ENCODE peak calls at places on chromosomes 12 and 14, in seven cellular contexts. Y is kidney epithelial cell, V is left ventricle myocardium inferior, P is AG09309, B is GM13976, Z is fibroblast of villous mesenchyme, F is A549. N is an unnamed sample.

GRCh38 chr14:88879016-88879415 is 54.6 kb downstream of the TTC8 start:
- DNase-seq in P (no peak), Y (peak; percentile 16), F (peak; percentile 27), B (no peak), V (no peak), Z (peak; percentile 75), N (no peak)

GRCh38 chr14:24145700-24146621 is at the start of gene PSME2:
- DNase-seq in V (no peak), Y (no peak), P (peak; percentile 11), Z (peak; percentile 12), B (no peak), F (no peak), N (peak; percentile 92)

GRCh38 chr12:92582888-92583287 is 119.9 kb upstream of the PLEKHG7 start:
- DNase-seq in Y (no peak), P (no peak), F (no peak), V (no peak), B (no peak), Z (no peak), N (no peak)

GRCh38 chr14:77786148-77786547 is 13.8 kb upstream of the ADCK1 start:
- DNase-seq in V (no peak), Y (no peak), Z (no peak), F (no peak), P (no peak), B (no peak), N (no peak)

GRCh38 chr12:131775904-131776889 is 52.0 kb upstream of the MMP17 start:
- DNase-seq in F (no peak), Z (no peak), P (no peak), Y (no peak), V (no peak), B (peak; percentile 62), N (no peak)

GRCh38 chr14:26984318-26985177 is 386.7 kb upstream of the NOVA1 start:
- DNase-seq in Y (peak; percentile 19), V (peak; percentile 22), Z (peak; percentile 70), P (no peak), B (no peak), F (peak; percentile 77), N (no peak)

GRCh38 chr14:95496690-95497241 is 19.7 kb downstream of the SYNE3 start:
- DNase-seq in P (no peak), B (no peak), Y (no peak), Z (peak; percentile 74), V (no peak), F (no peak), N (no peak)

GRCh38 chr12:31518680-31519227 is 72.2 kb downstream of the DENND5B start:
- DNase-seq in B (no peak), Y (peak; percentile 98), Z (peak; percentile 98), V (no peak), F (peak; percentile 97), P (peak; percentile 99), N (no peak)

GRCh38 chr12:56629459-56630179 is 507 bp downstream of the BAZ2A start:
- DNase-seq in V (peak; percentile 34), B (peak; percentile 71), Y (no peak), Z (no peak), F (peak; percentile 20), P (no peak), N (no peak)

GRCh38 chr12:99027491-99027890 is 382.4 kb downstream of the APAF1 start:
- DNase-seq in V (no peak), F (peak; percentile 19), Y (no peak), Z (no peak), B (no peak), P (no peak), N (no peak)

GRCh38 chr12:31647106-31647505 is 12.4 kb upstream of the ETFBKMT start:
- DNase-seq in Z (peak; percentile 61), F (no peak), P (no peak), B (no peak), Y (no peak), V (no peak), N (no peak)

GRCh38 chr12:28507055-28507454 is 316.8 kb downstream of the CCDC91 start:
- DNase-seq in Z (peak; percentile 51), Y (no peak), V (no peak), P (peak; percentile 54), F (no peak), B (no peak), N (no peak)

GRCh38 chr12:39451977-39452376 is 9.1 kb upstream of the KIF21A start:
- DNase-seq in B (no peak), Y (no peak), F (no peak), Z (no peak), P (no peak), V (no peak), N (no peak)

GRCh38 chr14:84323963-84324362 is 1206.0 kb upstream of the FLRT2 start:
- DNase-seq in F (no peak), Y (no peak), P (no peak), Z (no peak), V (no peak), B (no peak), N (no peak)

GRCh38 chr14:42079911-42080310 is 473.2 kb downstream of the LRFN5 start:
- DNase-seq in P (no peak), V (no peak), Y (no peak), F (no peak), B (no peak), Z (no peak), N (no peak)

GRCh38 chr14:99568567-99569560 is 35.1 kb downstream of the CCDC85C start:
- DNase-seq in Y (no peak), V (peak; percentile 46), B (no peak), P (no peak), F (no peak), Z (peak; percentile 78), N (peak; percentile 90)

GRCh38 chr14:94768521-94769412 is 1.1 kb downstream of the GSC start:
- DNase-seq in F (peak; percentile 13), Y (no peak), B (no peak), P (no peak), Z (no peak), V (no peak), N (no peak)

GRCh38 chr12:43762596-43762995 is 3.8 kb downstream of the IRAK4 start:
- DNase-seq in V (no peak), Y (no peak), Z (no peak), B (no peak), P (no peak), F (no peak), N (no peak)

GRCh38 chr14:24135584-24135833 is 485 bp upstream of the PSME1 start:
- DNase-seq in B (no peak), Y (no peak), V (no peak), Z (no peak), P (no peak), F (no peak), N (no peak)

GRCh38 chr14:78933948-78934524 is 763.9 kb downstream of the NRXN3 start:
- DNase-seq in F (peak; percentile 42), Z (peak; percentile 44), B (peak; percentile 38), P (no peak), V (no peak), Y (no peak), N (no peak)

GRCh38 chr14:72645706-72646105 is 248.2 kb downstream of the DPF3 start:
- DNase-seq in B (no peak), P (no peak), F (no peak), V (no peak), Y (no peak), Z (no peak), N (no peak)

GRCh38 chr14:32998433-32998832 is 59.8 kb downstream of the NPAS3 start:
- DNase-seq in Z (peak; percentile 34), Y (no peak), V (no peak), F (no peak), P (peak; percentile 14), B (no peak), N (no peak)
- TF ChIP-seq CTCF in Z (peak; percentile 59), Y (peak; percentile 39), V (peak; percentile 62), F (peak; percentile 7), P (peak; percentile 66), B (no peak), N (peak; percentile 76)

GRCh38 chr12:114263031-114263825 is 142.7 kb downstream of the TBX5 start:
- DNase-seq in Y (no peak), F (no peak), V (no peak), B (no peak), Z (no peak), P (no peak), N (no peak)
- TF ChIP-seq CTCF in Y (no peak), F (no peak), V (no peak), B (no peak), Z (no peak), P (no peak), N (no peak)

DNA sequence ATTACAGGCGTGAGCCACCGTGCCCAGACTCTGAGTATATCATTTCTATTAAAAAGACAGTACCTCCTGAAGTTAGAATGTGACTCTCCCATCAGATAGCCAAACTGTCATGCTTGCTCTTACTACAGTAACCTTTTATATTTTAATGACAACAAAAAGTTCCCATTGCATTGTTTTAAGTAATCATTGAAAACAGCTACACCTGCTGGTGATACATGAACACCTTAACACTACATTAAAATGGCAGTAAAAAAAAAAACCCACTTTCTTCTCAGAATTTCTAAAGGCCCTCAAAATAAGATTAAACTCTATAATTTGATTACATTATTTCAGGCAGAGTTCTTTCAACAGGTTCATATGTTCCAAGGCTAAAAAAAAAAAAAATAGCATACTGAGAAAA is 76.7 kb downstream of the SH2B3 start:
- DNase-seq in Z (no peak), P (no peak), F (no peak), V (no peak), Y (no peak), B (no peak), N (no peak)
- TF ChIP-seq CTCF in Z (peak; percentile 23), P (peak; percentile 17), F (peak; percentile 14), V (peak; percentile 37), Y (peak; percentile 24), B (no peak), N (peak; percentile 69)

GRCh38 chr14:54566152-54566409 is 847 bp upstream of the SAMD4A start:
- DNase-seq in V (no peak), P (no peak), Z (no peak), F (no peak), Y (no peak), B (no peak), N (no peak)

GRCh38 chr14:54567224-54567633 is 301 bp downstream of the SAMD4A start:
- DNase-seq in Z (peak; percentile 32), P (no peak), B (no peak), F (peak; percentile 35), V (peak; percentile 28), Y (no peak), N (no peak)

GRCh38 chr14:54565236-54566151 is 1.4 kb upstream of the SAMD4A start:
- DNase-seq in Y (no peak), V (peak; percentile 96), P (peak; percentile 73), Z (peak; percentile 92), B (peak; percentile 87), F (peak; percentile 83), N (peak; percentile 96)

GRCh38 chr14:54567634-54568561 is 970 bp downstream of the SAMD4A start:
- DNase-seq in Z (peak; percentile 56), V (peak; percentile 55), B (peak; percentile 73), P (no peak), F (peak; percentile 59), Y (no peak), N (no peak)

DNA sequence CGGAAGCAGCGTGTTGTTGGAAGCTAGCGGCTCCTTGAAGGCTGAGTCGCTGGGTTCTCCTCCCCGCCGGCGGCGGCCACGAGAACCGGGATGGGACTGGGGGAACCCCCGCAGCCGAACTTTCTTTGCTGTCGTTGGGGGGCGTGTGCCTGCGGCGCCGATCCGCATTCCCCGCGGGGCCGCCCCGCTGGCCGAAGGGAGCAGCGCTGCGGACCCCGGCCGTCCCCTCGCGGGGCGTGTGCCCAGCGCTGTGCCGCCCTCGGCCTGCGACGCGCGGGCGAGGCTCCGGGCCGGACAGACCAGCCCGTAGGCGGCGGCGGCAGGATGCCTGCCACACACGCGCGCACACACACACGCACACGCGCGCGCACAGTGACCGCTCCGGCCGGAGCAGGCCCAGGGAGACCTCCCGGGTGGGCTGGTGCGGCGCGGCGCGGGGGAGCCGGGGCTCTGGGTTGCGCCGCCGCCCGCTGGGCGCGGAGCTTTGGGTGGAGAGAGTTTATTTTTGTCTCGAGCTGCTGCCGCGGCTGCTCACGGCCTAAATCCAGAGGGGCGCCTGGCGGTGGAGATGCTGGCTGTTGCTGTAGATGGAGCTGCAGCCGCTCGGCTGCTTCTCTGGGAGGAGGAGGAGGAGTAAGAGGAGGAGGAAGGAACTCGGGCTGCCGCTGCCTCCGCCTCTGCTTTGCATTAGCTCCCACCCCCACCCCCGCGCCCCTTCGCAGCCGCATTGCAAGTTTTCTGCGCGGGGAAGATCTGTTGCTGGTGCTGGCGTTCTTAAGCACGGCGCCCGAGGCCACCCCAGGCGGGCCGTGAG is at the start of gene SAMD4A:
- DNase-seq in P (peak; percentile 71), F (peak; percentile 88), V (peak; percentile 82), B (peak; percentile 79), Y (no peak), Z (peak; percentile 91), N (peak; percentile 92)
- TF ChIP-seq CTCF in P (peak; percentile 49), F (peak; percentile 33), V (peak; percentile 61), B (peak; percentile 27), Y (peak; percentile 27), Z (peak; percentile 41), N (peak; percentile 73)

N was measured in chondrocyte.